ENCODE peak calls at places on chromosomes 2 and 18, in eight cellular contexts. V, A, O, D, Z, X, Y and W are unnamed samples.

GRCh38 chr2:42367835-42368234 is 6.8 kb upstream of the COX7A2L start:
- DNase-seq in V (no peak), A (no peak), O (no peak), D (no peak), Z (no peak), X (no peak), Y (no peak), W (peak)

GRCh38 chr2:152925540-152926448 is 207.4 kb downstream of the ARL6IP6 start:
- DNase-seq in V (peak), A (no peak), O (peak), D (no peak), Z (peak), X (peak), Y (peak), W (peak)

GRCh38 chr2:172439911-172440310 is 12.5 kb downstream of the ITGA6 start:
- DNase-seq in V (no peak), A (no peak), O (no peak), D (no peak), Z (no peak), X (no peak), Y (no peak), W (no peak)

GRCh38 chr2:20471902-20472559 is 25.2 kb downstream of the RHOB start:
- DNase-seq in V (no peak), A (no peak), O (no peak), D (no peak), Z (no peak), X (no peak), Y (no peak), W (no peak)

GRCh38 chr2:225510794-225511193 is 111.3 kb downstream of the NYAP2 start:
- DNase-seq in V (no peak), A (no peak), O (no peak), D (no peak), Z (no peak), X (no peak), Y (no peak), W (no peak)

GRCh38 chr2:43158259-43158880 is 68.0 kb downstream of the ZFP36L2 start:
- DNase-seq in V (peak), A (no peak), O (peak), D (no peak), Z (peak), X (no peak), Y (peak), W (no peak)

GRCh38 chr2:7012141-7012809 is 95.1 kb downstream of the RNF144A start:
- DNase-seq in V (peak), A (no peak), O (no peak), D (no peak), Z (no peak), X (no peak), Y (peak), W (peak)

GRCh38 chr2:24621779-24622538 is 130.9 kb downstream of the NCOA1 start:
- DNase-seq in V (no peak), A (no peak), O (no peak), D (no peak), Z (no peak), X (no peak), Y (no peak), W (no peak)

GRCh38 chr18:79935098-79935480 is 16.4 kb downstream of the SLC66A2 start:
- DNase-seq in V (no peak), A (no peak), O (peak), D (no peak), Z (no peak), X (no peak), Y (no peak), W (no peak)

GRCh38 chr18:11113046-11113548 is 36.3 kb downstream of the PIEZO2 start:
- DNase-seq in V (no peak), A (no peak), O (no peak), D (no peak), Z (no peak), X (no peak), Y (no peak), W (no peak)

GRCh38 chr2:75047907-75048625 is 89.6 kb downstream of the POLE4 start:
- DNase-seq in V (peak), A (peak), O (no peak), D (no peak), Z (peak), X (no peak), Y (peak), W (no peak)

GRCh38 chr2:200944467-200945394 is 18.7 kb downstream of the ORC2 start:
- DNase-seq in V (peak), A (peak), O (no peak), D (no peak), Z (peak), X (no peak), Y (peak), W (no peak)

GRCh38 chr2:237996041-237996593 is 29.3 kb downstream of the UBE2F start:
- DNase-seq in V (peak), A (no peak), O (no peak), D (no peak), Z (peak), X (no peak), Y (peak), W (no peak)